ENCODE peak calls at places on chromosomes 16 and 17, in seven cellular contexts. One of them, this sample, is unnamed.

GRCh38 chr17:45147581-45148182 is 593 bp upstream of the HEXIM1 start:
- DNase-seq in mesendoderm: peak
- DNase-seq in trophoblast cell: peak
- DNase-seq in H9: peak
- DNase-seq in IMR-90: peak
- DNase-seq in H1: no peak
- DNase-seq in neuronal stem cell: peak
- DNase-seq in this sample: peak

GRCh38 chr17:79802736-79803420 is 6.0 kb upstream of the CBX8 start:
- DNase-seq in IMR-90: no peak
- DNase-seq in neuronal stem cell: no peak
- DNase-seq in trophoblast cell: no peak
- DNase-seq in H1: no peak
- DNase-seq in mesendoderm: no peak
- DNase-seq in H9: peak
- DNase-seq in this sample: no peak

GRCh38 chr17:40520991-40521453 is 19.6 kb upstream of the TNS4 start:
- DNase-seq in IMR-90: no peak
- DNase-seq in neuronal stem cell: no peak
- DNase-seq in mesendoderm: no peak
- DNase-seq in trophoblast cell: no peak
- DNase-seq in H9: no peak
- DNase-seq in H1: no peak
- DNase-seq in this sample: no peak

GRCh38 chr16:52265446-52265861 is 281.5 kb downstream of the TOX3 start:
- DNase-seq in trophoblast cell: no peak
- DNase-seq in H1: peak
- DNase-seq in IMR-90: no peak
- DNase-seq in neuronal stem cell: no peak
- DNase-seq in mesendoderm: no peak
- DNase-seq in H9: peak
- DNase-seq in this sample: no peak

GRCh38 chr17:39461911-39462641 is 790 bp downstream of the CDK12 start:
- DNase-seq in mesendoderm: peak
- DNase-seq in H1: no peak
- DNase-seq in trophoblast cell: peak
- DNase-seq in H9: peak
- DNase-seq in IMR-90: peak
- DNase-seq in neuronal stem cell: no peak
- DNase-seq in this sample: peak

GRCh38 chr17:43559161-43559816 is 13.1 kb upstream of the ETV4 start:
- DNase-seq in neuronal stem cell: no peak
- DNase-seq in H1: no peak
- DNase-seq in trophoblast cell: no peak
- DNase-seq in mesendoderm: no peak
- DNase-seq in H9: no peak
- DNase-seq in IMR-90: no peak
- DNase-seq in this sample: no peak

GRCh38 chr17:44358066-44358465 is 5.6 kb downstream of the FAM171A2 start:
- DNase-seq in H9: no peak
- DNase-seq in H1: no peak
- DNase-seq in neuronal stem cell: no peak
- DNase-seq in IMR-90: no peak
- DNase-seq in mesendoderm: no peak
- DNase-seq in trophoblast cell: no peak
- DNase-seq in this sample: no peak

GRCh38 chr16:6804461-6804860 is 528.2 kb upstream of the RBFOX1 start:
- DNase-seq in H1: no peak
- DNase-seq in H9: no peak
- DNase-seq in trophoblast cell: no peak
- DNase-seq in mesendoderm: no peak
- DNase-seq in IMR-90: no peak
- DNase-seq in neuronal stem cell: no peak
- DNase-seq in this sample: no peak

GRCh38 chr17:41773190-41773588 is 13.3 kb downstream of the JUP start:
- DNase-seq in mesendoderm: peak
- DNase-seq in IMR-90: peak
- DNase-seq in H1: no peak
- DNase-seq in trophoblast cell: peak
- DNase-seq in neuronal stem cell: no peak
- DNase-seq in H9: peak
- DNase-seq in this sample: peak

GRCh38 chr17:63439682-63440081 is 6.4 kb downstream of the CYB561 start:
- DNase-seq in IMR-90: peak
- DNase-seq in H1: no peak
- DNase-seq in trophoblast cell: no peak
- DNase-seq in neuronal stem cell: no peak
- DNase-seq in H9: no peak
- DNase-seq in mesendoderm: no peak
- DNase-seq in this sample: peak

GRCh38 chr17:44847581-44847980 is at the start of gene HIGD1B:
- DNase-seq in IMR-90: no peak
- DNase-seq in trophoblast cell: no peak
- DNase-seq in H9: no peak
- DNase-seq in H1: no peak
- DNase-seq in neuronal stem cell: no peak
- DNase-seq in mesendoderm: no peak
- DNase-seq in this sample: no peak

GRCh38 chr17:17401271-17401781 is 75.5 kb upstream of the MED9 start:
- DNase-seq in trophoblast cell: no peak
- DNase-seq in H1: peak
- DNase-seq in IMR-90: no peak
- DNase-seq in mesendoderm: peak
- DNase-seq in H9: peak
- DNase-seq in neuronal stem cell: no peak
- DNase-seq in this sample: peak

GRCh38 chr16:17173134-17173729 is 297.5 kb downstream of the XYLT1 start:
- DNase-seq in IMR-90: peak
- DNase-seq in trophoblast cell: peak
- DNase-seq in H9: no peak
- DNase-seq in H1: no peak
- DNase-seq in mesendoderm: no peak
- DNase-seq in neuronal stem cell: no peak
- DNase-seq in this sample: no peak

GRCh38 chr17:37478187-37478586 is 11.5 kb upstream of the DUSP14 start:
- DNase-seq in trophoblast cell: no peak
- DNase-seq in mesendoderm: no peak
- DNase-seq in H1: no peak
- DNase-seq in H9: no peak
- DNase-seq in IMR-90: peak
- DNase-seq in neuronal stem cell: no peak
- DNase-seq in this sample: peak

GRCh38 chr16:58222532-58223316 is 24.8 kb upstream of the CSNK2A2 start:
- DNase-seq in IMR-90: peak
- DNase-seq in neuronal stem cell: no peak
- DNase-seq in H1: no peak
- DNase-seq in mesendoderm: peak
- DNase-seq in trophoblast cell: peak
- DNase-seq in H9: peak
- DNase-seq in this sample: peak

GRCh38 chr17:77437747-77438146 is 297.0 kb downstream of the SEC14L1 start:
- DNase-seq in H9: no peak
- DNase-seq in mesendoderm: no peak
- DNase-seq in trophoblast cell: no peak
- DNase-seq in H1: no peak
- DNase-seq in neuronal stem cell: no peak
- DNase-seq in IMR-90: no peak
- DNase-seq in this sample: no peak

GRCh38 chr17:77435272-77436057 is 294.7 kb downstream of the SEC14L1 start:
- DNase-seq in trophoblast cell: no peak
- DNase-seq in H1: no peak
- DNase-seq in neuronal stem cell: no peak
- DNase-seq in H9: no peak
- DNase-seq in mesendoderm: no peak
- DNase-seq in IMR-90: no peak
- DNase-seq in this sample: no peak

GRCh38 chr17:77436058-77436442 is 295.3 kb downstream of the SEC14L1 start:
- DNase-seq in neuronal stem cell: no peak
- DNase-seq in mesendoderm: peak
- DNase-seq in H9: peak
- DNase-seq in H1: no peak
- DNase-seq in IMR-90: peak
- DNase-seq in trophoblast cell: no peak
- DNase-seq in this sample: peak

GRCh38 chr17:77437017-77437416 is 296.2 kb downstream of the SEC14L1 start:
- DNase-seq in H1: no peak
- DNase-seq in mesendoderm: no peak
- DNase-seq in H9: no peak
- DNase-seq in trophoblast cell: no peak
- DNase-seq in neuronal stem cell: no peak
- DNase-seq in IMR-90: peak
- DNase-seq in this sample: peak

GRCh38 chr17:77436481-77436880 is 295.7 kb downstream of the SEC14L1 start:
- DNase-seq in H1: no peak
- DNase-seq in mesendoderm: no peak
- DNase-seq in IMR-90: no peak
- DNase-seq in trophoblast cell: no peak
- DNase-seq in neuronal stem cell: no peak
- DNase-seq in H9: no peak
- DNase-seq in this sample: no peak
- H3K4ac ChIP-seq in H1: no peak
- H3K4ac ChIP-seq in mesendoderm: peak
- H3K4ac ChIP-seq in IMR-90: peak
- H3K4ac ChIP-seq in trophoblast cell: no peak
- H3K4ac ChIP-seq in neuronal stem cell: no peak
- H3K4ac ChIP-seq in H9: no peak
- H3K4ac ChIP-seq in this sample: no peak

DNA sequence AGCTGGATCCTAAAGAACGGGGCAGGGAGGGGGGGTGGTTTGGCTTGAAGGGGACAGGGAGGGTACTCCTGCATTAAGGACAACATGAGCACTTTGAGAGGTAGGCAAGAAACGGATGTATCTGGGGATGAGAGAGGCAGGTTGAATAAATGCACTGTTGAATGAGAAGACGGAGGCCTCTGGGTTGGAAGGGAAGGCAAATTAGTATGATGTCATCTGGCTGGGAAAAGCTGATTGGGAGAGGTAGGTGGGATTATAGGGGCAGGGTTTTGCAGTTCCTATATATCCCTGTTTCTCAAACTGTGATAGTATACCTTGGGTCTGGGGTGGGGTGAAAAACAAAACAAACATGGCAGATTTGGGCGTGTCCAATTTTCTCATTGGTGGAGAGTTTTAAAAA is 44.3 kb downstream of the PRKAR1A start:
- DNase-seq in neuronal stem cell: no peak
- DNase-seq in H1: no peak
- DNase-seq in mesendoderm: no peak
- DNase-seq in trophoblast cell: no peak
- DNase-seq in IMR-90: no peak
- DNase-seq in H9: no peak
- DNase-seq in this sample: no peak
- H3K9ac ChIP-seq in neuronal stem cell: no peak
- H3K9ac ChIP-seq in H1: no peak
- H3K9ac ChIP-seq in mesendoderm: no peak
- H3K9ac ChIP-seq in trophoblast cell: no peak
- H3K9ac ChIP-seq in IMR-90: no peak
- H3K9ac ChIP-seq in H9: no peak
- H3K9ac ChIP-seq in this sample: no peak

GRCh38 chr16:78283668-78284251 is 184.3 kb downstream of the WWOX start:
- DNase-seq in mesendoderm: no peak
- DNase-seq in neuronal stem cell: no peak
- DNase-seq in trophoblast cell: no peak
- DNase-seq in IMR-90: no peak
- DNase-seq in H9: no peak
- DNase-seq in H1: no peak
- DNase-seq in this sample: no peak
- H3K4ac ChIP-seq in mesendoderm: no peak
- H3K4ac ChIP-seq in neuronal stem cell: no peak
- H3K4ac ChIP-seq in trophoblast cell: no peak
- H3K4ac ChIP-seq in IMR-90: no peak
- H3K4ac ChIP-seq in H9: no peak
- H3K4ac ChIP-seq in H1: no peak
- H3K4ac ChIP-seq in this sample: no peak

GRCh38 chr16:11848842-11849241 is 2.5 kb downstream of the RSL1D1 start:
- DNase-seq in mesendoderm: no peak
- DNase-seq in H9: no peak
- DNase-seq in trophoblast cell: no peak
- DNase-seq in neuronal stem cell: no peak
- DNase-seq in IMR-90: peak
- DNase-seq in H1: no peak
- DNase-seq in this sample: no peak
- H3K9ac ChIP-seq in mesendoderm: no peak
- H3K9ac ChIP-seq in H9: no peak
- H3K9ac ChIP-seq in trophoblast cell: no peak
- H3K9ac ChIP-seq in neuronal stem cell: no peak
- H3K9ac ChIP-seq in IMR-90: no peak
- H3K9ac ChIP-seq in H1: no peak
- H3K9ac ChIP-seq in this sample: peak

GRCh38 chr17:76713765-76714164 is 3.0 kb upstream of the MXRA7 start:
- DNase-seq in IMR-90: no peak
- DNase-seq in H9: no peak
- DNase-seq in H1: no peak
- DNase-seq in trophoblast cell: no peak
- DNase-seq in neuronal stem cell: no peak
- DNase-seq in mesendoderm: no peak
- DNase-seq in this sample: no peak

GRCh38 chr17:76714336-76714735 is 3.6 kb upstream of the MXRA7 start:
- DNase-seq in IMR-90: no peak
- DNase-seq in mesendoderm: no peak
- DNase-seq in H9: no peak
- DNase-seq in H1: no peak
- DNase-seq in trophoblast cell: no peak
- DNase-seq in neuronal stem cell: no peak
- DNase-seq in this sample: no peak

GRCh38 chr17:76707985-76708807 is 2.6 kb downstream of the MXRA7 start:
- DNase-seq in H9: peak
- DNase-seq in mesendoderm: peak
- DNase-seq in trophoblast cell: no peak
- DNase-seq in neuronal stem cell: peak
- DNase-seq in H1: peak
- DNase-seq in IMR-90: no peak
- DNase-seq in this sample: peak

GRCh38 chr17:76709077-76709950 is 1.5 kb downstream of the MXRA7 start:
- DNase-seq in H1: no peak
- DNase-seq in neuronal stem cell: peak
- DNase-seq in mesendoderm: peak
- DNase-seq in IMR-90: peak
- DNase-seq in H9: peak
- DNase-seq in trophoblast cell: peak
- DNase-seq in this sample: peak

GRCh38 chr17:76710863-76711611 is at the start of gene MXRA7:
- DNase-seq in trophoblast cell: no peak
- DNase-seq in IMR-90: peak
- DNase-seq in neuronal stem cell: peak
- DNase-seq in H1: no peak
- DNase-seq in mesendoderm: peak
- DNase-seq in H9: peak
- DNase-seq in this sample: peak
- H3K4ac ChIP-seq in trophoblast cell: peak
- H3K4ac ChIP-seq in IMR-90: peak
- H3K4ac ChIP-seq in neuronal stem cell: peak
- H3K4ac ChIP-seq in H1: no peak
- H3K4ac ChIP-seq in mesendoderm: no peak
- H3K4ac ChIP-seq in H9: no peak
- H3K4ac ChIP-seq in this sample: peak

This sample was measured in mesenchymal stem cell.